ENCODE peak calls at places on chromosome 21, in eight cellular contexts. G is astrocyte of the spinal cord, Z is lung, N is Panc1, I is GM12878, Q is ovary, D is spleen, V is heart left ventricle. L is an unnamed sample.

GRCh38 chr21:28338906-28339305 is 653.8 kb downstream of the LTN1 start:
- DNase-seq in G (no peak), Z (no peak), N (no peak), I (no peak), Q (no peak), D (no peak), V (no peak), L (no peak)

GRCh38 chr21:46489162-46489663 is 30.5 kb downstream of the DIP2A start:
- DNase-seq in G (no peak), Z (no peak), N (no peak), I (no peak), Q (no peak), D (no peak), V (no peak), L (no peak)

GRCh38 chr21:33945652-33946270 is 30.2 kb upstream of the ATP5PO start:
- DNase-seq in G (no peak), Z (no peak), N (no peak), I (no peak), Q (no peak), D (no peak), V (no peak), L (peak)

GRCh38 chr21:21200939-21201610 is 202.9 kb downstream of the NCAM2 start:
- DNase-seq in G (no peak), Z (no peak), N (no peak), I (no peak), Q (no peak), D (no peak), V (no peak), L (no peak)

GRCh38 chr21:28138272-28138671 is 854.4 kb downstream of the LTN1 start:
- DNase-seq in G (no peak), Z (no peak), N (no peak), I (no peak), Q (no peak), D (no peak), V (no peak), L (no peak)

GRCh38 chr21:21200103-21200938 is 202.1 kb downstream of the NCAM2 start:
- DNase-seq in G (peak), Z (peak), N (peak), I (no peak), Q (peak), D (no peak), V (no peak), L (peak)

GRCh38 chr21:28754127-28754611 is 238.5 kb downstream of the LTN1 start:
- DNase-seq in G (peak), Z (no peak), N (no peak), I (no peak), Q (peak), D (no peak), V (peak), L (no peak)

GRCh38 chr21:27759820-27760219 is 792.9 kb upstream of the ADAMTS5 start:
- DNase-seq in G (no peak), Z (no peak), N (no peak), I (no peak), Q (no peak), D (no peak), V (no peak), L (peak)

GRCh38 chr21:31282095-31282709 is 61.9 kb downstream of the TIAM1 start:
- DNase-seq in G (peak), Z (no peak), N (peak), I (no peak), Q (no peak), D (no peak), V (no peak), L (peak)

GRCh38 chr21:16455526-16455925 is 725.7 kb downstream of the USP25 start:
- DNase-seq in G (peak), Z (no peak), N (no peak), I (no peak), Q (no peak), D (no peak), V (no peak), L (no peak)

GRCh38 chr21:45923146-45923545 is 58.4 kb upstream of the COL6A1 start:
- DNase-seq in G (peak), Z (peak), N (no peak), I (no peak), Q (peak), D (peak), V (peak), L (peak)

GRCh38 chr21:46217511-46218196 is 10.9 kb downstream of the LSS start:
- DNase-seq in G (no peak), Z (no peak), N (no peak), I (no peak), Q (no peak), D (peak), V (no peak), L (no peak)

GRCh38 chr21:15365751-15366392 is 301.1 kb upstream of the NRIP1 start:
- DNase-seq in G (no peak), Z (no peak), N (no peak), I (no peak), Q (no peak), D (no peak), V (no peak), L (peak)

GRCh38 chr21:29098156-29098555 is 24.7 kb upstream of the CCT8 start:
- DNase-seq in G (no peak), Z (no peak), N (no peak), I (no peak), Q (no peak), D (no peak), V (no peak), L (no peak)

GRCh38 chr21:45972716-45973474 is 8.7 kb upstream of the COL6A1 start:
- DNase-seq in G (peak), Z (no peak), N (no peak), I (no peak), Q (peak), D (peak), V (peak), L (no peak)

GRCh38 chr21:32585042-32585710 is at the start of gene TCP10L:
- DNase-seq in G (no peak), Z (no peak), N (no peak), I (no peak), Q (no peak), D (no peak), V (no peak), L (no peak)

GRCh38 chr21:33318087-33318486 is 6.7 kb upstream of the IFNAR1 start:
- DNase-seq in G (no peak), Z (no peak), N (no peak), I (no peak), Q (no peak), D (no peak), V (no peak), L (no peak)

GRCh38 chr21:46314441-46315020 is 9.1 kb downstream of the C21orf58 start:
- DNase-seq in G (no peak), Z (no peak), N (no peak), I (no peak), Q (no peak), D (no peak), V (no peak), L (no peak)

GRCh38 chr21:16330340-16331319 is 600.8 kb downstream of the USP25 start:
- DNase-seq in G (peak), Z (no peak), N (peak), I (no peak), Q (no peak), D (no peak), V (no peak), L (peak)

GRCh38 chr21:17527240-17527639 is 14.4 kb downstream of the CXADR start:
- DNase-seq in G (peak), Z (no peak), N (no peak), I (no peak), Q (no peak), D (no peak), V (no peak), L (peak)

GRCh38 chr21:33874161-33874560 is 41.4 kb downstream of the ATP5PO start:
- DNase-seq in G (no peak), Z (no peak), N (no peak), I (no peak), Q (no peak), D (peak), V (no peak), L (no peak)

GRCh38 chr21:31974454-31974985 is 101.7 kb downstream of the HUNK start:
- DNase-seq in G (no peak), Z (no peak), N (no peak), I (no peak), Q (no peak), D (no peak), V (no peak), L (no peak)

GRCh38 chr21:33059319-33059894 is 10.5 kb upstream of the OLIG1 start:
- DNase-seq in G (no peak), Z (peak), N (no peak), I (no peak), Q (no peak), D (no peak), V (no peak), L (peak)

GRCh38 chr21:17343055-17343454 is 169.8 kb upstream of the CXADR start:
- DNase-seq in G (peak), Z (no peak), N (no peak), I (no peak), Q (no peak), D (no peak), V (no peak), L (peak)

GRCh38 chr21:45747233-45747766 is 103.8 kb downstream of the PCBP3 start:
- DNase-seq in G (no peak), Z (no peak), N (no peak), I (no peak), Q (no peak), D (no peak), V (no peak), L (no peak)

GRCh38 chr21:32886339-32886738 is 114.8 kb upstream of the PAXBP1 start:
- DNase-seq in G (no peak), Z (no peak), N (no peak), I (no peak), Q (no peak), D (peak), V (no peak), L (no peak)

GRCh38 chr21:45478115-45478801 is 64.0 kb downstream of the SLC19A1 start:
- DNase-seq in G (peak), Z (peak), N (no peak), I (no peak), Q (peak), D (peak), V (peak), L (peak)

GRCh38 chr21:45996311-45997204 is 15.0 kb downstream of the COL6A1 start:
- DNase-seq in G (no peak), Z (no peak), N (no peak), I (no peak), Q (peak), D (peak), V (peak), L (no peak)

GRCh38 chr21:39776589-39776988 is 31.6 kb downstream of the IGSF5 start:
- DNase-seq in G (peak), Z (no peak), N (no peak), I (no peak), Q (no peak), D (no peak), V (no peak), L (no peak)

GRCh38 chr21:17793675-17794123 is 25.5 kb downstream of the C21orf91 start:
- DNase-seq in G (peak), Z (no peak), N (no peak), I (no peak), Q (no peak), D (no peak), V (no peak), L (no peak)

GRCh38 chr21:17051054-17051453 is 461.8 kb upstream of the CXADR start:
- DNase-seq in G (no peak), Z (no peak), N (no peak), I (no peak), Q (no peak), D (no peak), V (no peak), L (peak)

GRCh38 chr21:19724081-19724480 is 1274.1 kb upstream of the NCAM2 start:
- DNase-seq in G (no peak), Z (no peak), N (no peak), I (no peak), Q (no peak), D (no peak), V (no peak), L (no peak)

GRCh38 chr21:32869459-32869858 is 97.9 kb upstream of the PAXBP1 start:
- DNase-seq in G (no peak), Z (no peak), N (no peak), I (no peak), Q (no peak), D (no peak), V (no peak), L (no peak)

GRCh38 chr21:42105916-42106315 is 34.8 kb downstream of the UMODL1 start:
- DNase-seq in G (no peak), Z (no peak), N (no peak), I (no peak), Q (no peak), D (peak), V (peak), L (no peak)
- H3K4me3 ChIP-seq in G (no peak), Z (no peak), N (no peak), I (no peak), Q (no peak), D (no peak), V (no peak), L (no peak)

DNA sequence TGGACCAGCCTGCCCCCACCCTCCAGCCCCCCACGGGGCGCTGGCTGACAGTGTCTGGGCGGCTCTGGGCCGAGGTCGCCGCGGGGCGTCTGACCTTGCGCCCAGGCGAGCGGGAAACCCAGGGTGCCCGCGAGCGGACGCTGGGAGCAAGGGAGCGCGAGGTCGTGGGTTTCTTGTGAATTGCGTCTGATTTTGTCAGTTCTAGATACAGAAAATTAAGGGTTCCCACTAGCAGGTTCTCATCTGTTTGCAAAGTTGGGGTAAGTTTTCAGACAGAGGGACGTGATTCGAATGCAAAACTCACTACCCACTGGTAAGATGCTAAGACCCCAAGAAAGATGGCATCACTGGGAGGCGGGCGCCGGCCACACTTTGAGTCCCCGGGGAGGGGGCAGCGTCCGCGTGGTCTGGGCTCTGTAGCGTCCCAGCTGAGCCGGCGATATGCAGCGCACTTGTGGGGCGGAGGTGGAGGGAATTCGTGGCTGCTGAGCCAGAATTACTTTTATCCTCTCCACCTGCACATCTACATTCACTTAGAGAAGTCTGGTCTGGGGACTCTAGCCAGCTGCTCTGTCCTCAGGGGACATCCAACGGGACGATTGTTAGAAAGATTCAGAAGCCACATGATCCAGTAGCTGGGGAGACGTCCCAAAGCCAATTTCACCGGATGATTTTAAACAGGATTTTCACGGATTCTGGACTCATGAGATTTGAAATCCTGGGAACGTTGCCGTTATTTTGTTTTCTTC is 1.0 kb downstream of the JAM2 start:
- DNase-seq in G (peak), Z (no peak), N (no peak), I (no peak), Q (peak), D (peak), V (peak), L (no peak)
- TF ChIP-seq CTCF in G (no peak), Z (no peak), N (no peak), I (no peak), Q (no peak), D (no peak), V (no peak), L (no peak)

GRCh38 chr21:37371041-37371397 is 4.4 kb downstream of the DYRK1A start:
- DNase-seq in G (no peak), Z (no peak), N (no peak), I (no peak), Q (no peak), D (no peak), V (no peak), L (no peak)

GRCh38 chr21:37375866-37376574 is 9.4 kb downstream of the DYRK1A start:
- DNase-seq in G (no peak), Z (no peak), N (no peak), I (no peak), Q (no peak), D (no peak), V (no peak), L (no peak)

GRCh38 chr21:37372127-37372731 is 5.7 kb downstream of the DYRK1A start:
- DNase-seq in G (no peak), Z (no peak), N (no peak), I (no peak), Q (no peak), D (no peak), V (no peak), L (no peak)

GRCh38 chr21:37374026-37374425 is 7.5 kb downstream of the DYRK1A start:
- DNase-seq in G (peak), Z (no peak), N (no peak), I (no peak), Q (no peak), D (no peak), V (no peak), L (peak)

DNA sequence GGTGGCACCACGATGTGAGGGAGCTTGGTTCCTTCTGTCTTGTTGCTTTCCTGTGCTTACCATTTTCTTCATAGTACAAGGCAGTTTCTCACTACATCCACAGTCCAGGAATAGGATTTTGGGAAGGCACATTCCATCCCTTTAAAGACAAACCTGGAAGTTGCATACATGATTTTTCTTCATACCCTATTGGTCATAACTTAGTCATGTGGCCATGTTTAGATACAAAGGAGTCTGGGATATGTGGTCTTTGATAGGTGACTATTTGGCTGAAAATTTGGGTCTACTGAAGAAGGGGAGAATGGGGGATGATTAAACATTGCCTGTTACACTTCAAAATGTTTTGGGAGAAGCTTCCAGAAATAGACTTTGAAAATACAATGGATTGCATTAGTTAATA is 7.0 kb downstream of the DYRK1A start:
- DNase-seq in G (peak), Z (no peak), N (no peak), I (no peak), Q (no peak), D (no peak), V (no peak), L (peak)
- H3K4me3 ChIP-seq in G (no peak), Z (no peak), N (no peak), I (no peak), Q (no peak), D (no peak), V (no peak), L (no peak)

GRCh38 chr21:26138615-26139257 is 31.8 kb downstream of the APP start:
- DNase-seq in G (no peak), Z (no peak), N (no peak), I (no peak), Q (no peak), D (no peak), V (no peak), L (no peak)
- TF ChIP-seq CTCF in G (no peak), Z (no peak), N (no peak), I (no peak), Q (no peak), D (no peak), V (no peak), L (no peak)

DNA sequence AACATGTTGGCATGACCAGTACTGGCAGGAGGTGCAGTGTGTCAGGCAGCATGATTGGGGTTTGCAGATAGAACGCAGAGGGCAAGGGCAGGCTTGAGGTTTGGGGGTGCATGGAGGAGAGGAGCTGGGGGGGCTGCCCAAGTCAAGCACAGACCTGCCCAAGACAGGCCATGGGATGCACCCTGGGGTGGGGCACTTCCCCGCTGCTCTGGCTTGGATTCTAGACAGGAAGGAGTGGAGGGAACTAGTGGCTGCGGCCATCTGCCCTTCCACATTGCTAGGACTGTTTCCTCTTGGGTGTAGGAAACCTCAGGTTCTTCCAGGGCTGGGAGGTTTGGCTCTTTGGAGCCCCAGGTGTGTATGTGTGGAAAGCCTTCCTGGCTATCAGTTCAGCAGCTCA is 3.0 kb downstream of the PDXK start:
- DNase-seq in G (no peak), Z (no peak), N (no peak), I (no peak), Q (no peak), D (no peak), V (peak), L (no peak)
- H3K4me3 ChIP-seq in G (no peak), Z (no peak), N (peak), I (peak), Q (no peak), D (no peak), V (no peak), L (peak)

GRCh38 chr21:35400233-35400939 is 351.3 kb upstream of the RUNX1 start:
- DNase-seq in G (peak), Z (no peak), N (peak), I (peak), Q (no peak), D (no peak), V (no peak), L (peak)
- TF ChIP-seq CTCF in G (peak), Z (peak), N (peak), I (peak), Q (peak), D (peak), V (peak), L (peak)

GRCh38 chr21:44370027-44370735 is 16.8 kb downstream of the TRPM2 start:
- DNase-seq in G (no peak), Z (no peak), N (no peak), I (no peak), Q (peak), D (peak), V (no peak), L (peak)
- H3K4me3 ChIP-seq in G (no peak), Z (no peak), N (no peak), I (no peak), Q (no peak), D (peak), V (no peak), L (no peak)

GRCh38 chr21:41411449-41412089 is 14.5 kb upstream of the MX1 start:
- DNase-seq in G (no peak), Z (peak), N (no peak), I (peak), Q (no peak), D (no peak), V (no peak), L (peak)
- TF ChIP-seq CTCF in G (peak), Z (no peak), N (peak), I (peak), Q (no peak), D (peak), V (no peak), L (peak)

DNA sequence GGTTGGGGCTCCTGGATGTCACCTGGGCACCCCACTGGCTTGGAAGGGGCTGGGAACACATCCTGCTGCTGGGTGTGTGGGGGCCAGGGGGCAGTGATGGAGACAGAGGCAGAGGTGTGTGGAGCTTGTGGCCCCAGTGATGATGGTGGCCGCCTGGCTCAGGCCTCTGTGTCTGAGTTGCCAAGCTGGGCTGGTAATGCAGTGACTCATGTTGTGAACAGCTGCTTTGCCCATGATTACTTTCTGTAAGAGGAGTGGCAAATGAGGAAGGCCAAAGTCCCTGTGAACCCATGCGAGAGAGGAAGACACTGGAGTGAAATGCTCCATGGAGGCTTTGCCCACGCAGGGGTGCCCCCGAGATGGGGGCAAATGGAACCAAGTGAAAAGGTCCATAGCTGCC is 86.8 kb downstream of the KCNJ6 start:
- DNase-seq in G (peak), Z (no peak), N (no peak), I (no peak), Q (no peak), D (peak), V (no peak), L (peak)
- H3K4me3 ChIP-seq in G (no peak), Z (no peak), N (no peak), I (no peak), Q (no peak), D (no peak), V (no peak), L (no peak)

GRCh38 chr21:41170442-41170841 is 2.5 kb downstream of the BACE2 start:
- DNase-seq in G (peak), Z (peak), N (peak), I (no peak), Q (no peak), D (no peak), V (no peak), L (peak)
- TF ChIP-seq CTCF in G (peak), Z (no peak), N (peak), I (peak), Q (peak), D (peak), V (peak), L (peak)

L was measured in epithelial cell of esophagus.